ENCODE peak calls at places on chromosomes 1 and 21, in six cellular contexts. A is uterus, G is PC-3, C is small intestine, F is HL-60, D is neural progenitor cell. U is an unnamed sample.
A peak's percentile ranks its signal among the peaks of the same experiment; 100 is the strongest.

GRCh38 chr1:34918609-34919561 is 10.6 kb downstream of the DLGAP3 start:
- DNase-seq in A (no peak), G (no peak), D (peak; percentile 55), C (no peak), F (peak; percentile 57), U (no peak)

GRCh38 chr1:53139911-53140310 is 2.5 kb downstream of the SLC1A7 start:
- DNase-seq in A (no peak), C (no peak), F (no peak), D (no peak), G (peak; percentile 54), U (no peak)

GRCh38 chr1:156896490-156897033 is 3.0 kb downstream of the PEAR1 start:
- DNase-seq in A (peak; percentile 68), F (no peak), D (peak; percentile 57), C (no peak), G (peak; percentile 96), U (no peak)

GRCh38 chr1:91851130-91852010 is 34.6 kb downstream of the TGFBR3 start:
- DNase-seq in D (no peak), A (peak; percentile 97), C (peak; percentile 79), G (peak; percentile 83), F (no peak), U (peak; percentile 88)

GRCh38 chr1:184827600-184828368 is 73.1 kb upstream of the EDEM3 start:
- DNase-seq in A (no peak), C (no peak), F (no peak), D (no peak), G (peak; percentile 58), U (no peak)

GRCh38 chr21:35438643-35439404 is 389.7 kb upstream of the RUNX1 start:
- DNase-seq in F (peak; percentile 53), G (no peak), C (peak; percentile 72), D (no peak), A (no peak), U (no peak)

GRCh38 chr1:111948209-111949131 is 41.0 kb downstream of the KCND3 start:
- DNase-seq in F (no peak), D (peak; percentile 55), C (peak; percentile 2), A (peak; percentile 59), G (peak; percentile 46), U (no peak)

GRCh38 chr1:26158271-26159112 is at the start of gene FAM110D:
- DNase-seq in G (no peak), A (peak; percentile 56), F (no peak), D (no peak), C (no peak), U (no peak)

GRCh38 chr1:183776731-183777130 is 28.2 kb upstream of the RGL1 start:
- DNase-seq in A (no peak), G (no peak), D (no peak), F (no peak), C (no peak), U (no peak)

GRCh38 chr21:24265987-24266386 is 1341.3 kb downstream of the MRPL39 start:
- DNase-seq in C (no peak), A (no peak), G (no peak), F (no peak), D (no peak), U (no peak)

GRCh38 chr1:15368888-15369287 is 40.8 kb upstream of the EFHD2 start:
- DNase-seq in C (no peak), D (no peak), G (no peak), F (no peak), A (no peak), U (no peak)

GRCh38 chr1:27503033-27503432 is 13.1 kb upstream of the WASF2 start:
- DNase-seq in F (no peak), D (no peak), A (no peak), G (no peak), C (no peak), U (no peak)

GRCh38 chr21:21851657-21852056 is 853.4 kb downstream of the NCAM2 start:
- DNase-seq in G (peak; percentile 49), D (no peak), C (no peak), A (no peak), F (no peak), U (no peak)

GRCh38 chr1:108524676-108525075 is 35.2 kb upstream of the EEIG2 start:
- DNase-seq in A (no peak), G (no peak), D (no peak), F (no peak), C (no peak), U (no peak)

GRCh38 chr1:232958067-232958466 is 7.7 kb downstream of the NTPCR start:
- DNase-seq in G (no peak), A (no peak), F (no peak), D (no peak), C (peak; percentile 23), U (no peak)

GRCh38 chr1:210394281-210394798 is 65.6 kb downstream of the HHAT start:
- DNase-seq in C (peak; percentile 4), D (no peak), A (no peak), G (peak; percentile 25), F (no peak), U (no peak)

GRCh38 chr1:8985915-8986813 is 40.1 kb downstream of the SLC2A7 start:
- DNase-seq in F (no peak), G (peak; percentile 99), C (peak; percentile 50), A (peak; percentile 71), D (no peak), U (peak; percentile 75)

GRCh38 chr1:92944901-92945747 is 16.1 kb downstream of the DIPK1A start:
- DNase-seq in C (no peak), G (no peak), D (no peak), F (no peak), A (no peak), U (no peak)

GRCh38 chr1:156439771-156440183 is 60.8 kb downstream of the MEF2D start:
- DNase-seq in G (no peak), C (no peak), F (no peak), A (no peak), D (peak; percentile 96), U (no peak)

GRCh38 chr1:38502772-38503171 is 356.8 kb downstream of the RRAGC start:
- DNase-seq in G (no peak), C (no peak), F (no peak), D (peak; percentile 91), A (no peak), U (no peak)

GRCh38 chr1:160205974-160206369 is 788 bp downstream of the PEA15 start:
- DNase-seq in F (no peak), C (peak; percentile 41), D (peak; percentile 49), A (peak; percentile 45), G (peak; percentile 70), U (no peak)

GRCh38 chr1:58231204-58231603 is 315.3 kb downstream of the OMA1 start:
- DNase-seq in A (no peak), F (no peak), C (no peak), G (no peak), D (no peak), U (no peak)

GRCh38 chr21:34536311-34536710 is 24.3 kb upstream of the KCNE1 start:
- DNase-seq in G (no peak), D (no peak), A (no peak), C (no peak), F (no peak), U (no peak)

GRCh38 chr1:23555949-23556640 is 3.2 kb downstream of the ID3 start:
- DNase-seq in A (no peak), G (peak; percentile 72), D (peak; percentile 63), F (no peak), C (peak; percentile 77), U (no peak)

GRCh38 chr1:59730759-59731478 is 83.8 kb upstream of the HOOK1 start:
- DNase-seq in F (no peak), G (peak; percentile 91), D (no peak), C (peak; percentile 92), A (peak; percentile 91), U (peak; percentile 58)

GRCh38 chr21:36454079-36454478 is 25.8 kb downstream of the CLDN14 start:
- DNase-seq in F (no peak), C (no peak), D (peak; percentile 53), A (no peak), G (no peak), U (no peak)

GRCh38 chr1:62452951-62453350 is 16.1 kb downstream of the USP1 start:
- DNase-seq in A (no peak), F (no peak), C (no peak), G (peak; percentile 55), D (no peak), U (no peak)

GRCh38 chr1:165857046-165857801 is 29.8 kb downstream of the UCK2 start:
- DNase-seq in F (peak; percentile 85), C (peak; percentile 66), G (no peak), D (no peak), A (no peak), U (no peak)

GRCh38 chr1:17438977-17439249 is 564 bp downstream of the RCC2 start:
- DNase-seq in C (no peak), D (no peak), A (no peak), G (no peak), F (no peak), U (no peak)

GRCh38 chr1:1548591-1548990 is 8.2 kb upstream of the TMEM240 start:
- DNase-seq in A (no peak), D (no peak), G (no peak), C (no peak), F (no peak), U (no peak)

GRCh38 chr1:1552263-1552639 is 11.8 kb upstream of the TMEM240 start:
- DNase-seq in C (no peak), D (no peak), G (no peak), A (no peak), F (no peak), U (no peak)

GRCh38 chr1:1550087-1550486 is 9.7 kb upstream of the TMEM240 start:
- DNase-seq in A (no peak), D (no peak), C (no peak), G (no peak), F (no peak), U (no peak)

GRCh38 chr1:1551524-1552262 is 11.3 kb upstream of the TMEM240 start:
- DNase-seq in D (no peak), A (no peak), C (no peak), F (no peak), G (no peak), U (no peak)

GRCh38 chr1:1550591-1551432 is 10.4 kb upstream of the TMEM240 start:
- DNase-seq in C (no peak), D (peak; percentile 28), A (no peak), G (peak; percentile 34), F (no peak), U (no peak)
- H3K27me3 ChIP-seq in C (no peaks in the 10 kb centered on the region), D (no peaks in the 10 kb centered on the region), A (no peaks in the 10 kb centered on the region), G (no peaks in the 10 kb centered on the region), F (no peaks in the 10 kb centered on the region), U (no peaks in the 10 kb centered on the region)

DNA sequence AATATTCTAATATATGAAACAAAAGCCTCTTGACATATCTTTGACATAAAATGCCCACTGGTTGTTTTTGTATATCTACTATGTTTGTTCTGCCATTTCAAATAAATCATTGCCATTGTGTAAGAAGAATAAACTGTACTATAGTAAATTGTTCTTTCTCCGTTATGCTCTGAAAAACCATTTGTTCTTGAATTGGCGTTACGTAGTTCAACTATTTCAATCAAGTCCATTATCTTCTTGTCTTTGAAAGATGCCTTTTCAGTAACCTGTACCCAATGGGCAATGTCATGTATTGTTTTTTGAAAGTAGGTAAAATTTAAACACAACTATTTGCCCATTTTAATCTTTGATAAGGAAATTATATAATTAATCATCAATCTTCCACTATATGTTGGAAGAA is 294.7 kb downstream of the PTPRC start:
- DNase-seq in F (no peak), D (no peak), G (no peak), C (no peak), A (no peak), U (no peak)
- H3K27me3 ChIP-seq in F (no peaks in the 10 kb centered on the region), D (no peaks in the 10 kb centered on the region), G (no peaks in the 10 kb centered on the region), C (no peaks in the 10 kb centered on the region), A (no peaks in the 10 kb centered on the region), U (no peaks in the 10 kb centered on the region)

GRCh38 chr21:44712203-44713028 is 1.0 kb upstream of the TSPEAR start:
- DNase-seq in A (no peak), G (no peak), F (no peak), D (no peak), C (no peak), U (no peak)
- H3K27me3 ChIP-seq in A (peaks cover 39% of the 10 kb centered on the region), G (peaks cover 11% of the 10 kb centered on the region), F (peaks cover 54% of the 10 kb centered on the region), D (peaks cover 76% of the 10 kb centered on the region), C (peaks cover 45% of the 10 kb centered on the region), U (peaks cover 23% of the 10 kb centered on the region)

GRCh38 chr1:231163831-231164427 is 2.1 kb downstream of the TRIM67 start:
- DNase-seq in G (no peak), C (no peak), F (no peak), D (no peak), A (no peak), U (no peak)
- H3K27me3 ChIP-seq in G (peaks cover 53% of the 10 kb centered on the region), C (peaks cover 35% of the 10 kb centered on the region), F (peaks cover 51% of the 10 kb centered on the region), D (peaks cover 82% of the 10 kb centered on the region), A (peaks cover 19% of the 10 kb centered on the region), U (peaks cover 9% of the 10 kb centered on the region)